ENCODE peak calls at places on chromosomes 11 and 22, in four cellular contexts. W is EH, U is ELR, C is EL. F is an unnamed sample.

GRCh38 chr22:47382164-47382890 is 619.9 kb downstream of the TBC1D22A start:
- DNase-seq in W (no peak), U (no peak), C (no peak), F (no peak)

GRCh38 chr22:29914165-29914564 is 31.2 kb downstream of the MTMR3 start:
- DNase-seq in W (peak), U (peak), C (peak), F (no peak)

GRCh38 chr11:64156235-64157011 is 9.5 kb downstream of the MACROD1 start:
- DNase-seq in W (no peak), U (no peak), C (no peak), F (no peak)

GRCh38 chr22:19597399-19597735 is 73.2 kb upstream of the CLDN5 start:
- DNase-seq in W (no peak), U (no peak), C (no peak), F (no peak)

GRCh38 chr11:5550440-5551095 is 2.2 kb upstream of the OR52H1 start:
- DNase-seq in W (peak), U (peak), C (peak), F (no peak)

GRCh38 chr11:64892411-64892831 is 14.0 kb upstream of the EHD1 start:
- DNase-seq in W (no peak), U (no peak), C (no peak), F (no peak)

GRCh38 chr22:25395468-25395867 is 169.0 kb upstream of the GRK3 start:
- DNase-seq in W (no peak), U (no peak), C (no peak), F (no peak)

GRCh38 chr22:30763815-30764686 is 69.4 kb downstream of the OSBP2 start:
- DNase-seq in W (peak), U (peak), C (peak), F (peak)